ENCODE peak calls at places on chromosomes 16 and 17, in nine cellular contexts. One of them, this sample, is unnamed.

GRCh38 chr16:67100569-67101300 is 9.0 kb upstream of the PHAF1 start:
- DNase-seq in HTR-8/SVneo: peak
- DNase-seq in fibroblast of pulmonary artery: peak
- DNase-seq in activated CD4-positive, alpha-beta T cell treated with anti-CD3 and anti-CD28 coated beads, Interleukin-2, amount 50 U/mL, for 48 hours: no peak
- DNase-seq in RWPE1: no peak
- DNase-seq in NAMALWA: peak
- DNase-seq in activated T-helper 1 cell treated with Interleukin-2 at 50 U/mL for 16 hours: no peak
- DNase-seq in activated effector memory CD4-positive, alpha-beta T cell treated with anti-CD3 and anti-CD28 coated beads, Interleukin-2, amount 50 U/mL, for 16 hours: no peak
- DNase-seq in type B pancreatic cell: no peak
- DNase-seq in this sample: no peak

GRCh38 chr17:28325221-28325620 is 6.2 kb downstream of the TMEM97 start:
- DNase-seq in HTR-8/SVneo: no peak
- DNase-seq in fibroblast of pulmonary artery: no peak
- DNase-seq in activated CD4-positive, alpha-beta T cell treated with anti-CD3 and anti-CD28 coated beads, Interleukin-2, amount 50 U/mL, for 48 hours: no peak
- DNase-seq in RWPE1: no peak
- DNase-seq in NAMALWA: no peak
- DNase-seq in activated T-helper 1 cell treated with Interleukin-2 at 50 U/mL for 16 hours: no peak
- DNase-seq in activated effector memory CD4-positive, alpha-beta T cell treated with anti-CD3 and anti-CD28 coated beads, Interleukin-2, amount 50 U/mL, for 16 hours: no peak
- DNase-seq in type B pancreatic cell: peak
- DNase-seq in this sample: no peak

GRCh38 chr17:57679356-57679755 is 65.7 kb downstream of the CCDC182 start:
- DNase-seq in HTR-8/SVneo: no peak
- DNase-seq in fibroblast of pulmonary artery: no peak
- DNase-seq in activated CD4-positive, alpha-beta T cell treated with anti-CD3 and anti-CD28 coated beads, Interleukin-2, amount 50 U/mL, for 48 hours: no peak
- DNase-seq in RWPE1: no peak
- DNase-seq in NAMALWA: no peak
- DNase-seq in activated T-helper 1 cell treated with Interleukin-2 at 50 U/mL for 16 hours: no peak
- DNase-seq in activated effector memory CD4-positive, alpha-beta T cell treated with anti-CD3 and anti-CD28 coated beads, Interleukin-2, amount 50 U/mL, for 16 hours: peak
- DNase-seq in type B pancreatic cell: peak
- DNase-seq in this sample: no peak

GRCh38 chr17:67998466-67998865 is 2.2 kb upstream of the C17orf58 start:
- DNase-seq in HTR-8/SVneo: no peak
- DNase-seq in fibroblast of pulmonary artery: no peak
- DNase-seq in activated CD4-positive, alpha-beta T cell treated with anti-CD3 and anti-CD28 coated beads, Interleukin-2, amount 50 U/mL, for 48 hours: no peak
- DNase-seq in RWPE1: no peak
- DNase-seq in NAMALWA: no peak
- DNase-seq in activated T-helper 1 cell treated with Interleukin-2 at 50 U/mL for 16 hours: no peak
- DNase-seq in activated effector memory CD4-positive, alpha-beta T cell treated with anti-CD3 and anti-CD28 coated beads, Interleukin-2, amount 50 U/mL, for 16 hours: no peak
- DNase-seq in type B pancreatic cell: no peak
- DNase-seq in this sample: no peak

GRCh38 chr17:38605852-38606645 is at the start of gene SRCIN1:
- DNase-seq in HTR-8/SVneo: peak
- DNase-seq in fibroblast of pulmonary artery: no peak
- DNase-seq in activated CD4-positive, alpha-beta T cell treated with anti-CD3 and anti-CD28 coated beads, Interleukin-2, amount 50 U/mL, for 48 hours: peak
- DNase-seq in RWPE1: no peak
- DNase-seq in NAMALWA: peak
- DNase-seq in activated T-helper 1 cell treated with Interleukin-2 at 50 U/mL for 16 hours: peak
- DNase-seq in activated effector memory CD4-positive, alpha-beta T cell treated with anti-CD3 and anti-CD28 coated beads, Interleukin-2, amount 50 U/mL, for 16 hours: peak
- DNase-seq in type B pancreatic cell: no peak
- DNase-seq in this sample: peak

GRCh38 chr17:57484826-57485565 is 228.7 kb downstream of the MSI2 start:
- DNase-seq in HTR-8/SVneo: no peak
- DNase-seq in fibroblast of pulmonary artery: no peak
- DNase-seq in activated CD4-positive, alpha-beta T cell treated with anti-CD3 and anti-CD28 coated beads, Interleukin-2, amount 50 U/mL, for 48 hours: no peak
- DNase-seq in RWPE1: no peak
- DNase-seq in NAMALWA: no peak
- DNase-seq in activated T-helper 1 cell treated with Interleukin-2 at 50 U/mL for 16 hours: no peak
- DNase-seq in activated effector memory CD4-positive, alpha-beta T cell treated with anti-CD3 and anti-CD28 coated beads, Interleukin-2, amount 50 U/mL, for 16 hours: no peak
- DNase-seq in type B pancreatic cell: no peak
- DNase-seq in this sample: no peak

GRCh38 chr17:82201498-82201910 is 11.1 kb downstream of the CCDC57 start:
- DNase-seq in HTR-8/SVneo: no peak
- DNase-seq in fibroblast of pulmonary artery: no peak
- DNase-seq in activated CD4-positive, alpha-beta T cell treated with anti-CD3 and anti-CD28 coated beads, Interleukin-2, amount 50 U/mL, for 48 hours: no peak
- DNase-seq in RWPE1: no peak
- DNase-seq in NAMALWA: no peak
- DNase-seq in activated T-helper 1 cell treated with Interleukin-2 at 50 U/mL for 16 hours: no peak
- DNase-seq in activated effector memory CD4-positive, alpha-beta T cell treated with anti-CD3 and anti-CD28 coated beads, Interleukin-2, amount 50 U/mL, for 16 hours: no peak
- DNase-seq in type B pancreatic cell: no peak
- DNase-seq in this sample: peak

GRCh38 chr16:3938843-3939624 is 58.5 kb upstream of the CREBBP start:
- DNase-seq in HTR-8/SVneo: peak
- DNase-seq in fibroblast of pulmonary artery: peak
- DNase-seq in activated CD4-positive, alpha-beta T cell treated with anti-CD3 and anti-CD28 coated beads, Interleukin-2, amount 50 U/mL, for 48 hours: peak
- DNase-seq in RWPE1: peak
- DNase-seq in NAMALWA: peak
- DNase-seq in activated T-helper 1 cell treated with Interleukin-2 at 50 U/mL for 16 hours: peak
- DNase-seq in activated effector memory CD4-positive, alpha-beta T cell treated with anti-CD3 and anti-CD28 coated beads, Interleukin-2, amount 50 U/mL, for 16 hours: peak
- DNase-seq in type B pancreatic cell: peak
- DNase-seq in this sample: peak

GRCh38 chr16:84593825-84594724 is 23.8 kb downstream of the COTL1 start:
- DNase-seq in HTR-8/SVneo: no peak
- DNase-seq in fibroblast of pulmonary artery: peak
- DNase-seq in activated CD4-positive, alpha-beta T cell treated with anti-CD3 and anti-CD28 coated beads, Interleukin-2, amount 50 U/mL, for 48 hours: peak
- DNase-seq in RWPE1: no peak
- DNase-seq in NAMALWA: peak
- DNase-seq in activated T-helper 1 cell treated with Interleukin-2 at 50 U/mL for 16 hours: peak
- DNase-seq in activated effector memory CD4-positive, alpha-beta T cell treated with anti-CD3 and anti-CD28 coated beads, Interleukin-2, amount 50 U/mL, for 16 hours: peak
- DNase-seq in type B pancreatic cell: no peak
- DNase-seq in this sample: peak

GRCh38 chr17:68706351-68706750 is 105.2 kb upstream of the FAM20A start:
- DNase-seq in HTR-8/SVneo: no peak
- DNase-seq in fibroblast of pulmonary artery: no peak
- DNase-seq in activated CD4-positive, alpha-beta T cell treated with anti-CD3 and anti-CD28 coated beads, Interleukin-2, amount 50 U/mL, for 48 hours: no peak
- DNase-seq in RWPE1: no peak
- DNase-seq in NAMALWA: no peak
- DNase-seq in activated T-helper 1 cell treated with Interleukin-2 at 50 U/mL for 16 hours: no peak
- DNase-seq in activated effector memory CD4-positive, alpha-beta T cell treated with anti-CD3 and anti-CD28 coated beads, Interleukin-2, amount 50 U/mL, for 16 hours: no peak
- DNase-seq in type B pancreatic cell: no peak
- DNase-seq in this sample: no peak

GRCh38 chr17:78442648-78443128 is 64.2 kb downstream of the PGS1 start:
- DNase-seq in HTR-8/SVneo: no peak
- DNase-seq in fibroblast of pulmonary artery: peak
- DNase-seq in activated CD4-positive, alpha-beta T cell treated with anti-CD3 and anti-CD28 coated beads, Interleukin-2, amount 50 U/mL, for 48 hours: no peak
- DNase-seq in RWPE1: no peak
- DNase-seq in NAMALWA: no peak
- DNase-seq in activated T-helper 1 cell treated with Interleukin-2 at 50 U/mL for 16 hours: no peak
- DNase-seq in activated effector memory CD4-positive, alpha-beta T cell treated with anti-CD3 and anti-CD28 coated beads, Interleukin-2, amount 50 U/mL, for 16 hours: no peak
- DNase-seq in type B pancreatic cell: no peak
- DNase-seq in this sample: peak

GRCh38 chr17:29936724-29937123 is 4.7 kb upstream of the EFCAB5 start:
- DNase-seq in HTR-8/SVneo: no peak
- DNase-seq in fibroblast of pulmonary artery: no peak
- DNase-seq in activated CD4-positive, alpha-beta T cell treated with anti-CD3 and anti-CD28 coated beads, Interleukin-2, amount 50 U/mL, for 48 hours: no peak
- DNase-seq in RWPE1: no peak
- DNase-seq in NAMALWA: no peak
- DNase-seq in activated T-helper 1 cell treated with Interleukin-2 at 50 U/mL for 16 hours: no peak
- DNase-seq in activated effector memory CD4-positive, alpha-beta T cell treated with anti-CD3 and anti-CD28 coated beads, Interleukin-2, amount 50 U/mL, for 16 hours: no peak
- DNase-seq in type B pancreatic cell: no peak
- DNase-seq in this sample: no peak

GRCh38 chr16:30064746-30065111 is 831 bp upstream of the ALDOA start:
- DNase-seq in HTR-8/SVneo: no peak
- DNase-seq in fibroblast of pulmonary artery: no peak
- DNase-seq in activated CD4-positive, alpha-beta T cell treated with anti-CD3 and anti-CD28 coated beads, Interleukin-2, amount 50 U/mL, for 48 hours: no peak
- DNase-seq in RWPE1: no peak
- DNase-seq in NAMALWA: no peak
- DNase-seq in activated T-helper 1 cell treated with Interleukin-2 at 50 U/mL for 16 hours: no peak
- DNase-seq in activated effector memory CD4-positive, alpha-beta T cell treated with anti-CD3 and anti-CD28 coated beads, Interleukin-2, amount 50 U/mL, for 16 hours: no peak
- DNase-seq in type B pancreatic cell: no peak
- DNase-seq in this sample: no peak

GRCh38 chr17:7478276-7479138 is 924 bp downstream of the ZBTB4 start:
- DNase-seq in HTR-8/SVneo: peak
- DNase-seq in fibroblast of pulmonary artery: no peak
- DNase-seq in activated CD4-positive, alpha-beta T cell treated with anti-CD3 and anti-CD28 coated beads, Interleukin-2, amount 50 U/mL, for 48 hours: peak
- DNase-seq in RWPE1: peak
- DNase-seq in NAMALWA: peak
- DNase-seq in activated T-helper 1 cell treated with Interleukin-2 at 50 U/mL for 16 hours: peak
- DNase-seq in activated effector memory CD4-positive, alpha-beta T cell treated with anti-CD3 and anti-CD28 coated beads, Interleukin-2, amount 50 U/mL, for 16 hours: peak
- DNase-seq in type B pancreatic cell: no peak
- DNase-seq in this sample: peak

GRCh38 chr17:65530985-65531507 is 30.4 kb downstream of the AXIN2 start:
- DNase-seq in HTR-8/SVneo: no peak
- DNase-seq in fibroblast of pulmonary artery: peak
- DNase-seq in activated CD4-positive, alpha-beta T cell treated with anti-CD3 and anti-CD28 coated beads, Interleukin-2, amount 50 U/mL, for 48 hours: no peak
- DNase-seq in RWPE1: no peak
- DNase-seq in NAMALWA: no peak
- DNase-seq in activated T-helper 1 cell treated with Interleukin-2 at 50 U/mL for 16 hours: no peak
- DNase-seq in activated effector memory CD4-positive, alpha-beta T cell treated with anti-CD3 and anti-CD28 coated beads, Interleukin-2, amount 50 U/mL, for 16 hours: peak
- DNase-seq in type B pancreatic cell: no peak
- DNase-seq in this sample: no peak

GRCh38 chr17:58658804-58659713 is 32.8 kb downstream of the TEX14 start:
- DNase-seq in HTR-8/SVneo: peak
- DNase-seq in fibroblast of pulmonary artery: peak
- DNase-seq in activated CD4-positive, alpha-beta T cell treated with anti-CD3 and anti-CD28 coated beads, Interleukin-2, amount 50 U/mL, for 48 hours: peak
- DNase-seq in RWPE1: peak
- DNase-seq in NAMALWA: peak
- DNase-seq in activated T-helper 1 cell treated with Interleukin-2 at 50 U/mL for 16 hours: peak
- DNase-seq in activated effector memory CD4-positive, alpha-beta T cell treated with anti-CD3 and anti-CD28 coated beads, Interleukin-2, amount 50 U/mL, for 16 hours: peak
- DNase-seq in type B pancreatic cell: peak
- DNase-seq in this sample: peak

GRCh38 chr17:83160443-83161297 is 81.3 kb downstream of the METRNL start:
- DNase-seq in HTR-8/SVneo: no peak
- DNase-seq in fibroblast of pulmonary artery: no peak
- DNase-seq in activated CD4-positive, alpha-beta T cell treated with anti-CD3 and anti-CD28 coated beads, Interleukin-2, amount 50 U/mL, for 48 hours: no peak
- DNase-seq in RWPE1: no peak
- DNase-seq in NAMALWA: no peak
- DNase-seq in activated T-helper 1 cell treated with Interleukin-2 at 50 U/mL for 16 hours: no peak
- DNase-seq in activated effector memory CD4-positive, alpha-beta T cell treated with anti-CD3 and anti-CD28 coated beads, Interleukin-2, amount 50 U/mL, for 16 hours: no peak
- DNase-seq in type B pancreatic cell: peak
- DNase-seq in this sample: no peak

GRCh38 chr16:58563235-58563634 is 47.9 kb downstream of the SETD6 start:
- DNase-seq in HTR-8/SVneo: peak
- DNase-seq in fibroblast of pulmonary artery: peak
- DNase-seq in activated CD4-positive, alpha-beta T cell treated with anti-CD3 and anti-CD28 coated beads, Interleukin-2, amount 50 U/mL, for 48 hours: no peak
- DNase-seq in RWPE1: peak
- DNase-seq in NAMALWA: no peak
- DNase-seq in activated T-helper 1 cell treated with Interleukin-2 at 50 U/mL for 16 hours: no peak
- DNase-seq in activated effector memory CD4-positive, alpha-beta T cell treated with anti-CD3 and anti-CD28 coated beads, Interleukin-2, amount 50 U/mL, for 16 hours: no peak
- DNase-seq in type B pancreatic cell: no peak
- DNase-seq in this sample: no peak

GRCh38 chr17:596763-597644 is 117.6 kb downstream of the VPS53 start:
- DNase-seq in HTR-8/SVneo: peak
- DNase-seq in fibroblast of pulmonary artery: peak
- DNase-seq in activated CD4-positive, alpha-beta T cell treated with anti-CD3 and anti-CD28 coated beads, Interleukin-2, amount 50 U/mL, for 48 hours: peak
- DNase-seq in RWPE1: peak
- DNase-seq in NAMALWA: no peak
- DNase-seq in activated T-helper 1 cell treated with Interleukin-2 at 50 U/mL for 16 hours: no peak
- DNase-seq in activated effector memory CD4-positive, alpha-beta T cell treated with anti-CD3 and anti-CD28 coated beads, Interleukin-2, amount 50 U/mL, for 16 hours: peak
- DNase-seq in type B pancreatic cell: no peak
- DNase-seq in this sample: peak

GRCh38 chr17:28105501-28105900 is 63.0 kb downstream of the NLK start:
- DNase-seq in HTR-8/SVneo: no peak
- DNase-seq in fibroblast of pulmonary artery: no peak
- DNase-seq in activated CD4-positive, alpha-beta T cell treated with anti-CD3 and anti-CD28 coated beads, Interleukin-2, amount 50 U/mL, for 48 hours: no peak
- DNase-seq in RWPE1: no peak
- DNase-seq in NAMALWA: no peak
- DNase-seq in activated T-helper 1 cell treated with Interleukin-2 at 50 U/mL for 16 hours: no peak
- DNase-seq in activated effector memory CD4-positive, alpha-beta T cell treated with anti-CD3 and anti-CD28 coated beads, Interleukin-2, amount 50 U/mL, for 16 hours: no peak
- DNase-seq in type B pancreatic cell: no peak
- DNase-seq in this sample: no peak

GRCh38 chr17:69733171-69734014 is 318.9 kb downstream of the MAP2K6 start:
- DNase-seq in HTR-8/SVneo: peak
- DNase-seq in fibroblast of pulmonary artery: peak
- DNase-seq in activated CD4-positive, alpha-beta T cell treated with anti-CD3 and anti-CD28 coated beads, Interleukin-2, amount 50 U/mL, for 48 hours: no peak
- DNase-seq in RWPE1: peak
- DNase-seq in NAMALWA: no peak
- DNase-seq in activated T-helper 1 cell treated with Interleukin-2 at 50 U/mL for 16 hours: no peak
- DNase-seq in activated effector memory CD4-positive, alpha-beta T cell treated with anti-CD3 and anti-CD28 coated beads, Interleukin-2, amount 50 U/mL, for 16 hours: no peak
- DNase-seq in type B pancreatic cell: no peak
- DNase-seq in this sample: no peak

GRCh38 chr17:10620823-10621222 is 36.3 kb downstream of the MYH3 start:
- DNase-seq in HTR-8/SVneo: no peak
- DNase-seq in fibroblast of pulmonary artery: no peak
- DNase-seq in activated CD4-positive, alpha-beta T cell treated with anti-CD3 and anti-CD28 coated beads, Interleukin-2, amount 50 U/mL, for 48 hours: no peak
- DNase-seq in RWPE1: no peak
- DNase-seq in NAMALWA: no peak
- DNase-seq in activated T-helper 1 cell treated with Interleukin-2 at 50 U/mL for 16 hours: no peak
- DNase-seq in activated effector memory CD4-positive, alpha-beta T cell treated with anti-CD3 and anti-CD28 coated beads, Interleukin-2, amount 50 U/mL, for 16 hours: no peak
- DNase-seq in type B pancreatic cell: no peak
- DNase-seq in this sample: no peak

GRCh38 chr17:36623281-36623680 is 21.9 kb downstream of the MRM1 start:
- DNase-seq in HTR-8/SVneo: no peak
- DNase-seq in fibroblast of pulmonary artery: no peak
- DNase-seq in activated CD4-positive, alpha-beta T cell treated with anti-CD3 and anti-CD28 coated beads, Interleukin-2, amount 50 U/mL, for 48 hours: no peak
- DNase-seq in RWPE1: no peak
- DNase-seq in NAMALWA: no peak
- DNase-seq in activated T-helper 1 cell treated with Interleukin-2 at 50 U/mL for 16 hours: no peak
- DNase-seq in activated effector memory CD4-positive, alpha-beta T cell treated with anti-CD3 and anti-CD28 coated beads, Interleukin-2, amount 50 U/mL, for 16 hours: no peak
- DNase-seq in type B pancreatic cell: no peak
- DNase-seq in this sample: no peak

GRCh38 chr17:30091771-30092170 is 24.8 kb upstream of the NSRP1 start:
- DNase-seq in HTR-8/SVneo: peak
- DNase-seq in fibroblast of pulmonary artery: peak
- DNase-seq in activated CD4-positive, alpha-beta T cell treated with anti-CD3 and anti-CD28 coated beads, Interleukin-2, amount 50 U/mL, for 48 hours: no peak
- DNase-seq in RWPE1: no peak
- DNase-seq in NAMALWA: no peak
- DNase-seq in activated T-helper 1 cell treated with Interleukin-2 at 50 U/mL for 16 hours: no peak
- DNase-seq in activated effector memory CD4-positive, alpha-beta T cell treated with anti-CD3 and anti-CD28 coated beads, Interleukin-2, amount 50 U/mL, for 16 hours: no peak
- DNase-seq in type B pancreatic cell: no peak
- DNase-seq in this sample: no peak

GRCh38 chr17:73952498-73953205 is 250.8 kb upstream of the RPL38 start:
- DNase-seq in HTR-8/SVneo: no peak
- DNase-seq in fibroblast of pulmonary artery: no peak
- DNase-seq in activated CD4-positive, alpha-beta T cell treated with anti-CD3 and anti-CD28 coated beads, Interleukin-2, amount 50 U/mL, for 48 hours: peak
- DNase-seq in RWPE1: peak
- DNase-seq in NAMALWA: no peak
- DNase-seq in activated T-helper 1 cell treated with Interleukin-2 at 50 U/mL for 16 hours: peak
- DNase-seq in activated effector memory CD4-positive, alpha-beta T cell treated with anti-CD3 and anti-CD28 coated beads, Interleukin-2, amount 50 U/mL, for 16 hours: peak
- DNase-seq in type B pancreatic cell: peak
- DNase-seq in this sample: peak

GRCh38 chr16:59249049-59249448 is 514.9 kb upstream of the GOT2 start:
- DNase-seq in HTR-8/SVneo: no peak
- DNase-seq in fibroblast of pulmonary artery: no peak
- DNase-seq in activated CD4-positive, alpha-beta T cell treated with anti-CD3 and anti-CD28 coated beads, Interleukin-2, amount 50 U/mL, for 48 hours: no peak
- DNase-seq in RWPE1: no peak
- DNase-seq in NAMALWA: no peak
- DNase-seq in activated T-helper 1 cell treated with Interleukin-2 at 50 U/mL for 16 hours: no peak
- DNase-seq in activated effector memory CD4-positive, alpha-beta T cell treated with anti-CD3 and anti-CD28 coated beads, Interleukin-2, amount 50 U/mL, for 16 hours: no peak
- DNase-seq in type B pancreatic cell: no peak
- DNase-seq in this sample: no peak

GRCh38 chr17:33594000-33594399 is 300.9 kb upstream of the ASIC2 start:
- DNase-seq in HTR-8/SVneo: no peak
- DNase-seq in fibroblast of pulmonary artery: no peak
- DNase-seq in activated CD4-positive, alpha-beta T cell treated with anti-CD3 and anti-CD28 coated beads, Interleukin-2, amount 50 U/mL, for 48 hours: no peak
- DNase-seq in RWPE1: no peak
- DNase-seq in NAMALWA: no peak
- DNase-seq in activated T-helper 1 cell treated with Interleukin-2 at 50 U/mL for 16 hours: no peak
- DNase-seq in activated effector memory CD4-positive, alpha-beta T cell treated with anti-CD3 and anti-CD28 coated beads, Interleukin-2, amount 50 U/mL, for 16 hours: no peak
- DNase-seq in type B pancreatic cell: no peak
- DNase-seq in this sample: no peak

GRCh38 chr16:3745751-3746355 is 28.5 kb upstream of the TRAP1 start:
- DNase-seq in HTR-8/SVneo: no peak
- DNase-seq in fibroblast of pulmonary artery: peak
- DNase-seq in activated CD4-positive, alpha-beta T cell treated with anti-CD3 and anti-CD28 coated beads, Interleukin-2, amount 50 U/mL, for 48 hours: no peak
- DNase-seq in RWPE1: no peak
- DNase-seq in NAMALWA: no peak
- DNase-seq in activated T-helper 1 cell treated with Interleukin-2 at 50 U/mL for 16 hours: no peak
- DNase-seq in activated effector memory CD4-positive, alpha-beta T cell treated with anti-CD3 and anti-CD28 coated beads, Interleukin-2, amount 50 U/mL, for 16 hours: no peak
- DNase-seq in type B pancreatic cell: no peak
- DNase-seq in this sample: no peak

GRCh38 chr17:46818929-46819859 is 702 bp upstream of the WNT3 start:
- DNase-seq in HTR-8/SVneo: no peak
- DNase-seq in fibroblast of pulmonary artery: no peak
- DNase-seq in activated CD4-positive, alpha-beta T cell treated with anti-CD3 and anti-CD28 coated beads, Interleukin-2, amount 50 U/mL, for 48 hours: no peak
- DNase-seq in RWPE1: no peak
- DNase-seq in NAMALWA: no peak
- DNase-seq in activated T-helper 1 cell treated with Interleukin-2 at 50 U/mL for 16 hours: no peak
- DNase-seq in activated effector memory CD4-positive, alpha-beta T cell treated with anti-CD3 and anti-CD28 coated beads, Interleukin-2, amount 50 U/mL, for 16 hours: no peak
- DNase-seq in type B pancreatic cell: no peak
- DNase-seq in this sample: peak

GRCh38 chr16:77789085-77789611 is 784 bp downstream of the VAT1L start:
- DNase-seq in HTR-8/SVneo: no peak
- DNase-seq in fibroblast of pulmonary artery: no peak
- DNase-seq in activated CD4-positive, alpha-beta T cell treated with anti-CD3 and anti-CD28 coated beads, Interleukin-2, amount 50 U/mL, for 48 hours: peak
- DNase-seq in RWPE1: no peak
- DNase-seq in NAMALWA: no peak
- DNase-seq in activated T-helper 1 cell treated with Interleukin-2 at 50 U/mL for 16 hours: no peak
- DNase-seq in activated effector memory CD4-positive, alpha-beta T cell treated with anti-CD3 and anti-CD28 coated beads, Interleukin-2, amount 50 U/mL, for 16 hours: no peak
- DNase-seq in type B pancreatic cell: no peak
- DNase-seq in this sample: no peak

GRCh38 chr17:58232707-58233156 is 5.7 kb upstream of the LPO start:
- DNase-seq in HTR-8/SVneo: peak
- DNase-seq in fibroblast of pulmonary artery: peak
- DNase-seq in activated CD4-positive, alpha-beta T cell treated with anti-CD3 and anti-CD28 coated beads, Interleukin-2, amount 50 U/mL, for 48 hours: peak
- DNase-seq in RWPE1: no peak
- DNase-seq in NAMALWA: no peak
- DNase-seq in activated T-helper 1 cell treated with Interleukin-2 at 50 U/mL for 16 hours: no peak
- DNase-seq in activated effector memory CD4-positive, alpha-beta T cell treated with anti-CD3 and anti-CD28 coated beads, Interleukin-2, amount 50 U/mL, for 16 hours: no peak
- DNase-seq in type B pancreatic cell: no peak
- DNase-seq in this sample: peak